ENCODE peak calls at places on chromosomes 6 and 20, in seven cellular contexts. G is stomach, F is breast epithelium, V is adrenal gland, Q is ovary, S is suprapubic skin, J is testis. N is an unnamed sample. For H3K4me1, the result is how much of the 10 kb centered on the place peaks cover.

GRCh38 chr6:36984581-36985383 is 1.2 kb downstream of the MTCH1 start:
- DNase-seq in V (peak), S (no peak), F (no peak), Q (peak), G (no peak), J (peak), N (peak)

GRCh38 chr20:48098099-48098498 is 312.8 kb upstream of the SULF2 start:
- DNase-seq in F (no peak), V (no peak), Q (no peak), J (no peak), G (no peak), S (no peak), N (no peak)

GRCh38 chr20:61802721-61803311 is 262.9 kb downstream of the TAF4 start:
- DNase-seq in V (no peak), Q (no peak), F (no peak), S (no peak), G (no peak), J (no peak), N (no peak)

GRCh38 chr6:155142902-155143609 is 120.8 kb upstream of the CLDN20 start:
- DNase-seq in F (no peak), J (no peak), G (no peak), V (no peak), Q (no peak), S (no peak), N (no peak)

GRCh38 chr6:79421001-79421411 is 116.2 kb downstream of the LCA5 start:
- DNase-seq in S (no peak), V (no peak), F (no peak), Q (no peak), G (no peak), J (no peak), N (no peak)

GRCh38 chr6:27757307-27757706 is 154.9 kb downstream of the OR2B2 start:
- DNase-seq in J (peak), F (no peak), V (no peak), S (no peak), Q (peak), G (peak), N (no peak)

GRCh38 chr6:8029243-8029870 is 34.8 kb downstream of the BLOC1S5 start:
- DNase-seq in G (no peak), F (no peak), S (no peak), Q (no peak), V (no peak), J (no peak), N (no peak)

GRCh38 chr6:20608371-20608770 is 74.1 kb downstream of the CDKAL1 start:
- DNase-seq in V (no peak), S (no peak), G (no peak), F (no peak), Q (no peak), J (no peak), N (no peak)

GRCh38 chr6:46014511-46015118 is 1.0 kb downstream of the CLIC5 start:
- DNase-seq in F (no peak), Q (no peak), J (peak), S (no peak), G (no peak), V (no peak), N (no peak)

GRCh38 chr6:46016063-46016608 is 476 bp upstream of the CLIC5 start:
- DNase-seq in J (no peak), V (no peak), Q (no peak), F (no peak), S (no peak), G (no peak), N (no peak)

GRCh38 chr6:46015119-46015968 is at the start of gene CLIC5:
- DNase-seq in F (no peak), J (no peak), G (peak), S (no peak), Q (no peak), V (peak), N (peak)

GRCh38 chr6:46013639-46014038 is 2.0 kb downstream of the CLIC5 start:
- DNase-seq in V (no peak), Q (no peak), F (no peak), S (no peak), G (no peak), J (no peak), N (no peak)

GRCh38 chr6:46014054-46014453 is 1.6 kb downstream of the CLIC5 start:
- DNase-seq in F (no peak), G (no peak), S (no peak), Q (no peak), V (no peak), J (no peak), N (no peak)
- H3K4me3 ChIP-seq in F (peak), G (peak), S (peak), Q (no peak), V (no peak), J (no peak), N (no peak)

GRCh38 chr6:158852312-158853071 is 33.3 kb upstream of the EZR start:
- DNase-seq in V (no peak), G (no peak), J (no peak), F (no peak), S (no peak), Q (no peak), N (peak)

GRCh38 chr6:158853872-158854213 is 34.7 kb upstream of the EZR start:
- DNase-seq in S (no peak), J (no peak), Q (no peak), V (no peak), F (no peak), G (no peak), N (no peak)

GRCh38 chr6:158853072-158853871 is 34.1 kb upstream of the EZR start:
- DNase-seq in S (no peak), J (peak), V (peak), F (peak), G (peak), Q (peak), N (peak)

GRCh38 chr6:158856261-158856660 is 37.1 kb upstream of the EZR start:
- DNase-seq in G (peak), V (no peak), S (no peak), F (no peak), J (no peak), Q (no peak), N (no peak)

DNA sequence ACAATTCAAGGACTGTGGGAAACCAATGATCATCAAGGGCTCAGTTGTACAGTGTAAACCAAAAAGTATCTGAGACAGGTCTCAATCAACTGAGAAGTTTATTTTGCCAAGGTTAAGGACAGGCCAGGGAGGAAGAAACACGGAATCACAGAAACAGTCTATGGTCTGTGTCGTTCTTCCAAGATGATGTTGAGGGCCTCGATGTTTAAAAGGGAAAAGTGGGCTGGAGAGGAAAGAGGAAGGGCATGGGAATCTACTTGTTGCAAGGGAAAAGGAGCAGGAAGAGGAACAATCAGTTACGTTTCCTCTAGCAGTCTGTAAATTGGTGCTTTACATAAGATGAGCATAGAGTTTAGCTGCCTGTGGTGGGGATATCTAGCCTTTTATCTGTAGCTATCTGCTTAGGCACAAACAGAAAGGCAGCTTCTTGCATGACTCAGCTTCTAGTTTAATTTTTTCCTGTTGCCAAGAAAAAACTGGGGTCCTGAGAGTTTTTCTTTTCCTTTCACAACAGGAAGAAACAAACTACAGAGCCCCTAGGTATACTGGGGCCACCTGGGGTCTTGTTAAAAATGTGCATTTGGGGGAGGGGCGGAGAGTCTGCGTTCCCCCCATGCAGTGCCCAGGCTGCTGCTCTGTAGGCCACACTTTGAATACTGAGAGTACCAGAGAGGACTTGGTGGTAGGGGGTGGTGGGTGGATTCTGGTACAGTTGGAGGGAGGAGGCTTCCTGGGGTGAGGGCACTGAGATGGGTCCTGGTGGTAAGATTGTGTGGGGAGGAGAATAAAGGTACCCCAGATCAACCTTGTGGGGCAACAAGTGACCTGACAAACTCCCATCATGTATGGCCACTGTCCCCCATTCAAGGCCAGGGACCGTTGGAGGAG is 35.3 kb upstream of the EZR start:
- DNase-seq in J (no peak), V (no peak), F (no peak), G (no peak), Q (no peak), S (no peak), N (peak)
- TF ChIP-seq POLR2A in J (no peak), V (no peak), F (no peak), G (no peak), Q (no peak), S (no peak), N (no peak)

DNA sequence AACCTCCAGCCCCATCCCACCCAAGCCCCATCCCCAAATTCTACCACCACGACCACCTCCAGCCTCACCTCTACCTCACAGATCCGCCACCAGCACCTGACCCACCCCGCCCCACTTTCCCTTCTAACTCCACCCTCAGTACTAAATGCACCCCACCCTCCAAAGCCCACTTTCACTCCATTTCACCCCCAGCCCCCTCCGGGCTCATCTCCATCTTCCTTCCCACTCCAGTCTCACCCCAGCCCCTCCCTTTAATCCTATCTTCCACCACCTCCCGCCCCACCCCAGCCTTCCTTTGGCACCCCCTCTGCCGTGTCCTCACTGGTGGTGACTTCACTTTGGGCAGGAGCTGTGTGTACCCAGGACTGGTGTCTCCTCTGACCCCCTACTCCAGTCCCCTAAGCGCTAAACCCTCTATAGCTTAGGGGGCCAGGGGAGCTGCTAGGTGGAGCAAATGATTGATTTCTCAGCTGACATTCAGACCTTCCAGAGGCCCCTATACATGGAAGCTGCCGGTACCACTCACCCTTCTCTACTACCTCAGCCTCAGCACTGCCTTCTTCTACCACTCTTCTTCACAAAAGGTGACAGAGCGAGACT is 2.8 kb upstream of the NSFL1C start:
- DNase-seq in F (no peak), S (no peak), J (no peak), G (no peak), V (no peak), Q (no peak), N (no peak)
- H3K4me1 ChIP-seq in F (under half), S (half or more), J (under half), G (half or more), V (under half), Q (under half), N (half or more)

DNA sequence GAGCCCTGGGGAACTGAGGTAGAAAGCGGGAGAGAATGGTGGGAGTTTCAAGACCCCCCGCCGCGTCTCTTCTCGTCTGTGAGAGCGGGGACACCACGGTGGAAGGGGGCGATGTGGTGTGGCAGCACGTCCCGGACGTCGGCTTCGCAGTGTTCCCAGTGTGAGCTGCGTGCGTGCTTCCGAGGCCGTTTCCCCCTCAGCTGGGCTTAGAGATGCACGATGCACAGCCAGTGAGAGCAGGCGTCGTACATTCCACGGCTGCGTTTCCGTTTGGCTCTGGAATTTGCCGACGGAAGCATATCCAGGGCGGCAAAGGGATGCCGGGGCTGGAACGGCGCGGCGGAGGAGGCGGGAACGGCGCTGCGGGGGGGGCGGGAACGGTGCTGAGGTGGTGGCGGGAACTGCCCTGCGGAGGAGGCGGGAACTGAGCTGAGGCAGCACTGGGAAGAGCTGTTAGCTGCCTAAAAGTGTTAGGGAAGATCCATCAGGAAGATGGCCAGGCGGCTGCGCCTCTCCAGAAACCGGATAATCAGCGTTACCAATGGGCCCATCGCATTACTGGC is 37.7 kb downstream of the KIF25 start:
- DNase-seq in G (peak), S (peak), J (peak), F (no peak), V (no peak), Q (peak), N (peak)
- H3K4me3 ChIP-seq in G (peak), S (peak), J (peak), F (peak), V (no peak), Q (peak), N (no peak)

DNA sequence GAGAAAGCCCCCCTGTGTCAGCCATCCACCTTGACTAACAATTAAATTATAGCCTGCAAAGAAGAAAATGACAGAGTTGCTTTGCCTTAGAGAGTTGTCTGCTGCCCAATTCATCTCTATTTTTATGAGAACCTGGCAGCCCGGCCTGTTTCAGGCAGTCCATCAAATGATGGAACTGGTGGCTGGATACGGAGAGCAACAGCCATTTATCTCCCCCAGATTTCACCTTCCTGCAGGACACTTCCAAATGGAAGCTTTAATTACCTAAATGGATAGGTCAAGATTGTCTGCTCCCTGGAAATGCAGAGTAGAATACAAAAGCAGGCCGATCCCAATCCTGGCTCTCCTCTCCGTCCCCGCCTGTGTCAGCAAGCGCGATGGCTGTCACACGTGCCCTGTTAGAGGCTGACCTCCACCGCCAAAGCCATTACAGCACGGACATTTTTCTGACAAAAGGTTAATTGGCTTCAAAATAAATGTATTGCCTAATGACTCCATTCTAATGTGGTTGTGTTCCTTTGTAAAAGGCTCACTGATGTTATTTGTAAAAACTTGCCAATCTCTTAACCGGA is 86.7 kb downstream of the PACRG start:
- DNase-seq in J (no peak), Q (no peak), G (no peak), S (no peak), F (no peak), V (no peak), N (no peak)
- TF ChIP-seq POLR2A in J (no peak), Q (no peak), G (no peak), S (no peak), F (no peak), V (no peak), N (no peak)

GRCh38 chr6:113142775-113143174 is 714.4 kb upstream of the MARCKS start:
- DNase-seq in Q (no peak), F (no peak), G (no peak), J (no peak), S (no peak), V (no peak), N (no peak)
- H3K4me1 ChIP-seq in Q (under half), F (under half), G (under half), J (under half), S (under half), V (under half), N (under half)

DNA sequence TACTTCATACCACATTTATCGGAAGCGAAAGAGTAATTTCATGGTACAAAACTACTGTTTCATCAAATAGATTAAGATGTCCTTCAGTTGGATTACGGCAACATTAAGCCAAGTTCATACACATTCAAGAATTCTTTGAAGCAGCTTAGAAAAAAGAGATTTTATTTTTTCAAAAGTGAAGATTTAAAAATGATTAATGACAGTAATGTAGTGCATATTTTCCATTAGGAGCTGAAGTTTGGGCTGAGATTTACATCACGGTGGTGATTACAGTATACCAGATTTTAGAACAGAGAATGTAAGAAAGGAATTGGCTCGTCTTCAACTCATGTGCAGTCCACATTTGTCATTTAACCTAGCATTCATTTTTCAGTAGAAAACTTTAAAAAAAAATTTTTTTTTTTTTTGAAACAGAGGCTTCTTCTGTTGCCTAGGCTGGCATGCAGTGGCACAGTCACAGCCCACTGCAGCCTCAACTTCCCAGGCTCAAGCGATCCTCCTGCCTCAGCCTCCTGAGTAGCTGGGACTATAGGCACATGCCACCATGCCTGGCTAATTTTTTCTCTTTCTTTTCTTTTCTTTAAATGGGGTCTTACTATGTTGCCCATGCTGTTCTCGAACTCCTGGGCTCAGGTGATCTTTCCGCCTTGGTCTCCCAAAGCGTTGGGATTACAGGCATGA is 1.9 kb downstream of the SYNJ2 start:
- DNase-seq in Q (no peak), S (no peak), F (peak), V (no peak), J (no peak), G (no peak), N (no peak)
- H3K4me3 ChIP-seq in Q (no peak), S (no peak), F (no peak), V (no peak), J (no peak), G (peak), N (no peak)

DNA sequence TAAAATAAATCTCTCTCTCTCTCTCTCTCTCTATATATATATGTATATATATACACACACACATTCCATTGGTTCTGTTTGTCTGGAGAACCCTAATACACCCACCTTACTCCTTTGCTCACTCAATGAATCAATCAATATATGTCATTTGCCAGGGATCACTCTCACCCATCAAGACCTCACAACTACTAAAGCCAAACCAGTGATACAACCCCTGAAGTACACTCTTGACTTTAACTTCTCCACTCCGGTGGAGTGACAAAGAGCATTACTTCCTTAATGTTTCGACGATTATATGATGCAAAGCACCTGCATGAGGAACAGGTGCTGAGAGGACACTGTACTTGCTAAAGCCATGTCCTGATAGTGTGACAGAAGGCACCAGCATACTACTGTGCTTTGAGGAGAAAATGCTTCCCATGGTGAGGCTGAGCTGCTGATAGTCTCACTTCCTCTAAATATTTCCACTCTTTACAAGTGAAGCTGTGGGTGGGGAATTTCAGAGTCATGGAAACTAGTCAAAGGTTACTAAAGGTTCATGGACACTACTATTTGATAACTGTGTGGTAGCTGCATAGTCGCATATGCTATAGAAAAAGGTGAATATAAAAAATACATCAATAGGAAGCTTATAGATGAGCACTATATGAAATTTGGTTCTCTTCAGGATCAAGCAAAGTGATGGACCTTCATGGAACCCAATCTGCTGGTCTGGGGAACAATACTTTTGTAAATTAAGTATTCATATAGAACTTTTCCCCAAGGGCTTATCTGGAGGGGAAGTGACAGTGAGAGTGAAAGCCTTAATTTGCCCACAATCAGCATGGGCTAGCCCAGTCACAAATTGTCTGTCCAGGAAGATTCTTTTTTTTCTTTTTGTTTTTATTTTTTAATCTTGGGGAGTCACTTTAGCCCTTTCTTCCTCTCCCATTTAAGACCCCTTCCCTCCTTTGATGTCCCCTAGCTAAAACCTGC is 141.9 kb upstream of the NEDD9 start:
- DNase-seq in V (no peak), F (no peak), Q (no peak), S (no peak), G (no peak), J (no peak), N (no peak)
- TF ChIP-seq POLR2A in V (no peak), F (no peak), Q (no peak), S (no peak), G (no peak), J (no peak), N (no peak)

GRCh38 chr20:63445075-63445734 is 27.2 kb downstream of the KCNQ2 start:
- DNase-seq in F (no peak), Q (no peak), S (no peak), V (no peak), G (no peak), J (no peak), N (no peak)
- H3K4me1 ChIP-seq in F (under half), Q (under half), S (under half), V (under half), G (under half), J (under half), N (under half)